ENCODE peak calls at places on chromosomes 11 and 22, in eight cellular contexts. D is AG10803, X is endothelial cell, K is heart left ventricle, E is esophagus squamous epithelium, Q is HCT116, J is A549, T is uterus. I is an unnamed sample.

GRCh38 chr11:73308963-73309960 is 1.2 kb downstream of the ARHGEF17 start:
- DNase-seq in D (peak), X (peak), K (peak), E (no peak), Q (peak), J (peak), T (peak), I (peak)

GRCh38 chr11:1511937-1512496 is 25.4 kb upstream of the MOB2 start:
- DNase-seq in D (no peak), X (no peak), K (no peak), E (no peak), Q (no peak), J (no peak), T (no peak), I (no peak)

GRCh38 chr11:125514336-125515101 is 18.5 kb upstream of the FEZ1 start:
- DNase-seq in D (peak), X (no peak), K (peak), E (no peak), Q (no peak), J (no peak), T (no peak), I (no peak)

GRCh38 chr11:89293966-89294679 is 116.4 kb downstream of the TYR start:
- DNase-seq in D (peak), X (peak), K (peak), E (no peak), Q (no peak), J (no peak), T (no peak), I (peak)

GRCh38 chr22:24482586-24482985 is 12.5 kb upstream of the UPB1 start:
- DNase-seq in D (peak), X (no peak), K (no peak), E (no peak), Q (no peak), J (no peak), T (no peak), I (no peak)

GRCh38 chr22:37696657-37697539 is at the start of gene TRIOBP:
- DNase-seq in D (peak), X (peak), K (peak), E (peak), Q (peak), J (peak), T (peak), I (peak)

GRCh38 chr11:58165504-58166106 is 23.3 kb upstream of the OR9Q2 start:
- DNase-seq in D (no peak), X (no peak), K (no peak), E (no peak), Q (no peak), J (no peak), T (no peak), I (peak)

GRCh38 chr22:50481440-50482106 is at the start of gene ADM2:
- DNase-seq in D (peak), X (peak), K (no peak), E (no peak), Q (no peak), J (no peak), T (no peak), I (peak)

GRCh38 chr11:113106507-113106906 is 145.3 kb downstream of the NCAM1 start:
- DNase-seq in D (peak), X (no peak), K (no peak), E (no peak), Q (no peak), J (no peak), T (no peak), I (no peak)

GRCh38 chr11:55652560-55652959 is 4.4 kb downstream of the OR4S2 start:
- DNase-seq in D (no peak), X (no peak), K (no peak), E (no peak), Q (no peak), J (no peak), T (no peak), I (no peak)

GRCh38 chr11:47595029-47595428 is 818 bp upstream of the C1QTNF4 start:
- DNase-seq in D (no peak), X (no peak), K (no peak), E (no peak), Q (no peak), J (no peak), T (no peak), I (no peak)

GRCh38 chr11:83195176-83195531 is 1.6 kb downstream of the ANKRD42 start:
- DNase-seq in D (no peak), X (no peak), K (no peak), E (no peak), Q (no peak), J (no peak), T (no peak), I (no peak)

GRCh38 chr11:135074397-135074998 is 662.5 kb upstream of the B3GAT1 start:
- DNase-seq in D (no peak), X (no peak), K (no peak), E (no peak), Q (no peak), J (no peak), T (no peak), I (no peak)

GRCh38 chr11:77223797-77224196 is 77.7 kb downstream of the GDPD4 start:
- DNase-seq in D (no peak), X (no peak), K (no peak), E (no peak), Q (no peak), J (no peak), T (no peak), I (no peak)

GRCh38 chr11:29093416-29093815 is 923.4 kb downstream of the KCNA4 start:
- DNase-seq in D (peak), X (no peak), K (no peak), E (no peak), Q (no peak), J (peak), T (no peak), I (no peak)

GRCh38 chr11:95923730-95924413 is at the start of gene MTMR2:
- DNase-seq in D (peak), X (peak), K (peak), E (peak), Q (peak), J (peak), T (peak), I (peak)

GRCh38 chr22:38462960-38463784 is 4.7 kb upstream of the KDELR3 start:
- DNase-seq in D (no peak), X (peak), K (peak), E (no peak), Q (no peak), J (no peak), T (no peak), I (peak)

GRCh38 chr11:6319001-6319878 is 1.1 kb downstream of the CAVIN3 start:
- DNase-seq in D (peak), X (peak), K (peak), E (no peak), Q (no peak), J (peak), T (peak), I (peak)

GRCh38 chr11:120594746-120595145 is 83.2 kb downstream of the GRIK4 start:
- DNase-seq in D (no peak), X (no peak), K (no peak), E (no peak), Q (no peak), J (no peak), T (no peak), I (no peak)

GRCh38 chr11:72641900-72642814 is 32.1 kb downstream of the PDE2A start:
- DNase-seq in D (peak), X (peak), K (peak), E (no peak), Q (no peak), J (peak), T (peak), I (peak)

GRCh38 chr22:22165936-22166710 is 78.5 kb upstream of the VPREB1 start:
- DNase-seq in D (no peak), X (no peak), K (no peak), E (no peak), Q (no peak), J (no peak), T (no peak), I (no peak)

GRCh38 chr11:43694477-43694876 is 13.9 kb downstream of the HSD17B12 start:
- DNase-seq in D (no peak), X (no peak), K (no peak), E (no peak), Q (no peak), J (no peak), T (no peak), I (no peak)

GRCh38 chr22:19605508-19606331 is 81.5 kb upstream of the CLDN5 start:
- DNase-seq in D (no peak), X (no peak), K (no peak), E (no peak), Q (no peak), J (no peak), T (peak), I (no peak)

GRCh38 chr22:19661156-19661555 is 53.1 kb upstream of the SEPTIN5 start:
- DNase-seq in D (peak), X (no peak), K (no peak), E (no peak), Q (no peak), J (no peak), T (no peak), I (no peak)

GRCh38 chr11:113521737-113522517 is 46.7 kb upstream of the DRD2 start:
- DNase-seq in D (no peak), X (no peak), K (no peak), E (no peak), Q (no peak), J (no peak), T (no peak), I (no peak)

GRCh38 chr22:23856721-23857605 is 712 bp upstream of the SLC2A11 start:
- DNase-seq in D (peak), X (peak), K (peak), E (no peak), Q (no peak), J (no peak), T (no peak), I (peak)

GRCh38 chr11:120180571-120181445 is 30.0 kb upstream of the OAF start:
- DNase-seq in D (peak), X (no peak), K (no peak), E (no peak), Q (no peak), J (no peak), T (peak), I (no peak)

GRCh38 chr22:27676545-27677188 is 124.9 kb downstream of the MN1 start:
- DNase-seq in D (no peak), X (no peak), K (no peak), E (no peak), Q (no peak), J (no peak), T (no peak), I (no peak)

GRCh38 chr11:33588056-33588455 is 112.6 kb downstream of the C11orf91 start:
- DNase-seq in D (no peak), X (no peak), K (no peak), E (no peak), Q (no peak), J (no peak), T (no peak), I (no peak)

GRCh38 chr11:94740083-94740974 is 27.8 kb upstream of the AMOTL1 start:
- DNase-seq in D (no peak), X (peak), K (peak), E (no peak), Q (no peak), J (no peak), T (peak), I (peak)

GRCh38 chr11:133747409-133747808 is 97.9 kb downstream of the SPATA19 start:
- DNase-seq in D (no peak), X (no peak), K (no peak), E (no peak), Q (no peak), J (no peak), T (no peak), I (no peak)

GRCh38 chr11:65077466-65077865 is 6.4 kb downstream of the CDCA5 start:
- DNase-seq in D (no peak), X (no peak), K (no peak), E (no peak), Q (no peak), J (peak), T (no peak), I (no peak)

GRCh38 chr11:68825603-68826002 is 16.1 kb downstream of the CPT1A start:
- DNase-seq in D (no peak), X (no peak), K (no peak), E (no peak), Q (peak), J (peak), T (no peak), I (no peak)

GRCh38 chr22:24153353-24153752 is 27.9 kb upstream of the SUSD2 start:
- DNase-seq in D (peak), X (no peak), K (no peak), E (no peak), Q (no peak), J (no peak), T (no peak), I (no peak)

GRCh38 chr11:2575611-2576051 is 124.2 kb downstream of the KCNQ1OT1 start:
- DNase-seq in D (no peak), X (no peak), K (no peak), E (no peak), Q (no peak), J (no peak), T (peak), I (no peak)

GRCh38 chr22:38443675-38444521 is 11.1 kb downstream of the KCNJ4 start:
- DNase-seq in D (no peak), X (no peak), K (no peak), E (no peak), Q (no peak), J (no peak), T (no peak), I (no peak)

DNA sequence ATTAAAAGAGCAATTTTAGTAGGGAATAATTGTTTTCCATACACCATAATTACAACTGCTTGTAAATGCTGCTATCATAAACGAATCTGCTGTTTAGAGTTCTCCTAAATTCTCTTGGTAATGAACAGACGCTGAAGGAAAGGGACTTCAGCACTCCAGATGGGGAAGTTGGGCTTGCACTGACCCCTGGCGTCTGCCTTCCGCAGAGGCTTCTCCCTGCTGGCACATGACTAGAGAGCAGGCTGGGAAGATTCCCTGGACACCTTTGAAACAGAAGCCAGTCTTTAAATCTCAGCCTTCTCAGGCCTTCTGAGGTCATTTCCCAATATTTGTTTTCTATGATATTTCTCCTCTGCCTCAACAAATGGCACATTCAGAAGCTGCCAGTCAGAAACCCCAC is 84.1 kb downstream of the NXPE2 start:
- DNase-seq in D (peak), X (peak), K (peak), E (no peak), Q (no peak), J (peak), T (peak), I (peak)
- TF ChIP-seq CTCF in D (peak), X (peak), K (peak), E (no peak), Q (no peak), J (peak), T (peak), I (peak)

GRCh38 chr22:48558606-48559402 is 1268.9 kb downstream of the BRD1 start:
- DNase-seq in D (no peak), X (no peak), K (no peak), E (no peak), Q (no peak), J (no peak), T (no peak), I (no peak)
- TF ChIP-seq CTCF in D (no peak), X (no peak), K (no peak), E (no peak), Q (no peak), J (no peak), T (no peak), I (no peak)

GRCh38 chr11:71251159-71251721 is 1.1 kb downstream of the SHANK2 start:
- DNase-seq in D (no peak), X (peak), K (no peak), E (no peak), Q (no peak), J (no peak), T (no peak), I (no peak)
- TF ChIP-seq CTCF in D (no peak), X (no peak), K (no peak), E (no peak), Q (no peak), J (no peak), T (no peak), I (no peak)

DNA sequence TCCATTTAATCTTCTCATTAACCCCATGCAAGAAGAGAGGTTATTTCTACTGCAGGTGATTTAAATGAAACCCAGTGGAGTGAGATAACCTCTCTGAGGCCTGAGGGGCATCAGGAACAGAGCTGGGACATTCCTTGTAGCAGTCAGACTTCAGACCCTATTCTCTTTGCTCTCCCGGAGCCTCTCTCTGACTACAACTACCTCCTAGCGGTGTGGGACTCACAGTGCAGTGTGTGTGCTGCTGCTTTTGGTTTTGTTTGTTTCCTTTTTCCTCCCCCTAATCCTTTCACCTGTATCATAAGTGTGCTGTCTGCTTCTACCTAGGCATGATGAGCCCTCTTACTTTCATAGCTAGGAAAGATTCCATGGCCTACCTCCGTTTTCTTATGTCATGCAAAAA is 769.6 kb downstream of the NTM start:
- DNase-seq in D (no peak), X (no peak), K (no peak), E (no peak), Q (no peak), J (no peak), T (no peak), I (no peak)
- TF ChIP-seq CTCF in D (no peak), X (peak), K (no peak), E (no peak), Q (no peak), J (no peak), T (no peak), I (peak)

GRCh38 chr22:43782448-43782847 is 29.7 kb downstream of the EFCAB6 start:
- DNase-seq in D (no peak), X (no peak), K (no peak), E (no peak), Q (no peak), J (no peak), T (no peak), I (no peak)
- TF ChIP-seq CTCF in D (no peak), X (no peak), K (no peak), E (no peak), Q (no peak), J (no peak), T (no peak), I (no peak)

DNA sequence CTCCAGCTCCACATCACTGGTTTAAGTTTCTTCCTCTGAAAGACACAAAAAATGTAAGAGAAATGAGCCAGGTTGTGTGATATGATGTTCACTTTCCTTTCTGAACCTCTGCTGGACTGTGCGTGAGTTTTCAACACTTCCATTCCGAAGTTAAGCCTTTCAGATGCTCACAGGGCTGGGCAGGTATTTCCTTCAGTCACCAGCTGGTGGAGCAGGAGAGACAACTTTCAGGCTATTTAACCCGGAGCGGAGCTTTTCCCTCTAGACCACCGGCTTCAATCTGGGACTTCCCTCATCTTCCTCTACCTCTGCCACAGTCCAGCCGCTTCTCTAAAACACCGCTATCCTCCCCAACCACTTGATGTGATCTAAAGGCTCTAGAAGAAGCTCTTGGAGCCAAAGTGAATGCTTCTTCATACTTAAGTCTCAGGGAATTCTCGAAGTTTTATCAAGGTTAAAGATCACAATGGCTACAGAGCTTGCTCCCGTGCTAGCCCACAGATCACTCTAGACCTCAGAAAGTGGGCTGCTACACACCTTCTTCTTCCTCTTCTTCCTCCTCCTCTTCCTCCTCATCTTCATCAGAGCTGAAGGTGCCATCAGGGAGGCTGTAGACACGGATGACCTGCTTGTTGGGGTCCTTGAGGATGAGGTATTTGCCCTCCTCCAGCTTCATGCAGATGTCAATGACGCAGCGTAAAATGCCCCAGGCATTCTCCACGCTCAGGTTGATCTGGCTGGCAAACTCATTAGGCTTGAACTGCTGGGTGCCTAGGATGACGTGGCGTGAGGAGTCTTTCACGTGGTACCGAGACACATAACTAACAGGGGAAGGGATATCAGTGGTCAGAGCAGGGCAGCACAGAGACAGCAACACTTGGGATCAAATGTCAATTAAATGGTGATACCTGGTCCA is 4.4 kb upstream of the FOXRED2 start:
- DNase-seq in D (peak), X (peak), K (no peak), E (no peak), Q (no peak), J (peak), T (no peak), I (peak)
- TF ChIP-seq CTCF in D (peak), X (no peak), K (peak), E (peak), Q (no peak), J (peak), T (peak), I (peak)

GRCh38 chr11:44863231-44863630 is 87.5 kb downstream of the TP53I11 start:
- DNase-seq in D (no peak), X (no peak), K (no peak), E (no peak), Q (no peak), J (no peak), T (no peak), I (no peak)

GRCh38 chr11:44868021-44868420 is 82.7 kb downstream of the TP53I11 start:
- DNase-seq in D (no peak), X (no peak), K (no peak), E (no peak), Q (no peak), J (no peak), T (no peak), I (no peak)

GRCh38 chr11:44866301-44866700 is 84.4 kb downstream of the TP53I11 start:
- DNase-seq in D (no peak), X (no peak), K (no peak), E (no peak), Q (no peak), J (no peak), T (no peak), I (no peak)

GRCh38 chr11:44868455-44869421 is 81.9 kb downstream of the TP53I11 start:
- DNase-seq in D (no peak), X (no peak), K (no peak), E (no peak), Q (no peak), J (no peak), T (no peak), I (no peak)

DNA sequence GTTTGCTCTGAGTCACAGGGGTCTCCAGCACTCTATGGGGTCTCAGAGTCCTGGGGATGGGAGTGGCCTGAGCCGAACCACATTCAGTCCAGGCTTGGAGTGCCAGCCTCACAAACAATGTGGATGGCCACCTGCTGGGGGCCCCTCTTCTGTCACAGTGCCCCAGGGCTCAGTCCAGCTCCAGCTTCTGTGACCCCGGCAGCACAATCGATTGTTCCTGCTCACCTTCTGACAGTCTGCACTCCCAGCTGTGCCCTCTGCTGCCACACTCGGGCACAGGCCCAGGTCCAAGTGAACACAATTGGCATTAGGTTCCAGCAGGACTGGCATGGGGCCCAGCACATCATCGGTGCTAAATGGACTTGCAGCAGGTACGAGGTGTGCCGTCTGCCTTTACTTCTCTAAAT is 84.8 kb downstream of the TP53I11 start:
- DNase-seq in D (no peak), X (no peak), K (peak), E (no peak), Q (no peak), J (no peak), T (no peak), I (no peak)
- TF ChIP-seq CTCF in D (no peak), X (no peak), K (peak), E (no peak), Q (no peak), J (no peak), T (no peak), I (no peak)

I was measured in nephron progenitor cell.